ENCODE peak calls at places on chromosomes 5 and 9, in eight cellular contexts. Y, E, O, X, N, Q, K and I are unnamed samples. For H3K4me1, the result is how much of the 10 kb centered on the place peaks cover.

GRCh38 chr9:127698985-127699670 is 7.7 kb upstream of the CFAP157 start:
- DNase-seq in N (no peak), Y (peak), Q (peak), O (peak), E (peak), K (peak), X (peak), I (peak)

GRCh38 chr9:98860871-98861293 is 53.4 kb downstream of the GALNT12 start:
- DNase-seq in N (no peak), E (peak), K (no peak), O (peak), Y (peak), X (peak), Q (peak), I (peak)

GRCh38 chr9:79383096-79383495 is 188.7 kb upstream of the TLE4 start:
- DNase-seq in Y (no peak), Q (no peak), O (no peak), E (no peak), X (no peak), K (no peak), N (no peak), I (no peak)

GRCh38 chr5:131261483-131261882 is 2.4 kb upstream of the CDC42SE2 start:
- DNase-seq in N (no peak), Y (no peak), Q (no peak), E (no peak), K (no peak), O (no peak), X (no peak), I (no peak)

GRCh38 chr5:145360936-145361335 is 474.2 kb downstream of the PRELID2 start:
- DNase-seq in E (no peak), Y (no peak), O (no peak), N (no peak), X (no peak), Q (no peak), K (no peak), I (no peak)

GRCh38 chr9:80550181-80550580 is 978.4 kb downstream of the TLE4 start:
- DNase-seq in X (no peak), K (no peak), E (no peak), O (no peak), Y (no peak), Q (no peak), N (no peak), I (no peak)

GRCh38 chr5:78518365-78519197 is 130.0 kb downstream of the LHFPL2 start:
- DNase-seq in Y (no peak), Q (no peak), X (no peak), O (peak), K (no peak), N (peak), E (no peak), I (peak)

GRCh38 chr5:32083981-32084430 is 90.1 kb downstream of the GOLPH3 start:
- DNase-seq in X (no peak), Y (no peak), N (peak), Q (no peak), O (no peak), E (no peak), K (no peak), I (no peak)

GRCh38 chr5:102536323-102536928 is 37.6 kb upstream of the SLCO6A1 start:
- DNase-seq in E (no peak), K (no peak), Y (no peak), Q (no peak), N (no peak), O (no peak), X (peak), I (no peak)

GRCh38 chr9:36744678-36745077 is 172.0 kb downstream of the MELK start:
- DNase-seq in X (peak), N (no peak), Y (no peak), O (no peak), Q (no peak), E (no peak), K (no peak), I (no peak)

GRCh38 chr9:116151199-116151598 is 2.4 kb upstream of the PAPPA start:
- DNase-seq in Y (no peak), N (no peak), E (no peak), X (no peak), Q (no peak), K (no peak), O (no peak), I (no peak)

GRCh38 chr5:80720181-80720580 is 65.4 kb upstream of the DHFR start:
- DNase-seq in N (no peak), E (no peak), X (no peak), O (no peak), Q (no peak), Y (no peak), K (no peak), I (no peak)

GRCh38 chr5:6745706-6746217 is 32.5 kb downstream of the TENT4A start:
- DNase-seq in Q (no peak), K (no peak), N (peak), Y (no peak), O (peak), E (no peak), X (peak), I (no peak)

GRCh38 chr9:4604678-4605095 is 57.4 kb upstream of the PLPP6 start:
- DNase-seq in Y (no peak), K (peak), Q (peak), E (no peak), N (peak), O (peak), X (peak), I (peak)

GRCh38 chr9:37293664-37294524 is 128.6 kb upstream of the GRHPR start:
- DNase-seq in Y (no peak), X (peak), E (no peak), N (no peak), K (no peak), Q (no peak), O (no peak), I (no peak)

GRCh38 chr9:114592356-114592755 is 4.8 kb downstream of the ATP6V1G1 start:
- DNase-seq in X (no peak), Y (no peak), O (no peak), Q (no peak), K (no peak), E (no peak), N (no peak), I (no peak)

GRCh38 chr5:24750356-24750755 is 105.6 kb upstream of the CDH10 start:
- DNase-seq in K (no peak), N (no peak), X (no peak), O (no peak), Q (no peak), Y (no peak), E (no peak), I (no peak)

GRCh38 chr5:1058988-1059883 is 50.6 kb downstream of the NKD2 start:
- DNase-seq in E (no peak), O (no peak), Q (no peak), N (no peak), Y (no peak), X (peak), K (no peak), I (no peak)

GRCh38 chr9:127825319-127826051 is 22.8 kb downstream of the FPGS start:
- DNase-seq in K (peak), Q (no peak), E (no peak), N (peak), Y (no peak), X (peak), O (peak), I (peak)

GRCh38 chr5:178266581-178266980 is 34.0 kb upstream of the PHYKPL start:
- DNase-seq in K (no peak), O (no peak), N (no peak), X (no peak), E (no peak), Y (no peak), Q (no peak), I (no peak)
- TF ChIP-seq CTCF in K (no peak), O (no peak), N (no peak), X (no peak), E (no peak), Y (no peak), Q (no peak), I (no peak)

DNA sequence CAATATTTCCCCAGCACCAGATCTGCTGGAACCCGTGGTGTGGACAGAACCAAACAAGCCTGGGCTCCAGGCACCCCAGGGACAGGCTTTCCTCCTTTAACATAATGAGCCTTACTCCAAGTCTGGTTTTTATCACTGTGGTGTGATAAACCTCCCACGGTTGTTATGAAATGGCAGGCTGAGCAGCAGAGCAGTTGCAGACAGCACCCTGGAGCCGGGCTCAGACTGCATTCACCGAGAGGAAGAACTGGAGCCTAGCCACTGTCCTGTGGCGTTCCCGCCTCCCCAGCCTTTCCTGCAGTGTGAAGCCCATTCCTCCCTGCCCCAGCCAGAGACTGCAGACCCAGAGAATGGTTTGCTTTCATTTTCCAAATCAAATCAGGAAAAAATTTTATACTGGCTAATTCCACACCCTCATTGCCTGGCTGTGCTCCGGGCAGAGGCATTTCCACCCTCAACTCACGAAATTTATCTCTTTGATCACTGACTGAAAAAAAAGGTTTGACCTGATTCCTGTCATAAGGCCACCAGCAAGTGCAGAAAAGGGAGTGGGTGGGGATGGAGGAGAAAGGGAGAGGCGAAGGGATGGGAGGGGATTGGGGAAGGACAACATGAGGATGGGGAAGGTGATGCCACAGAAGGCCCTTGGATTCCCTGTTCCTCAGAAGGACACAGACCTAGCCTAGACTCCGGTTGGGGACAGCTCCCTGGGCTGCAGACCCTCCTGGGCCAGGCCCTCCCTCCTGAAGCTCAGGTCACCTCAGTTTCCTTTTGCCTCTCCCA is 18.9 kb downstream of the IPPK start:
- DNase-seq in N (no peak), X (peak), K (no peak), O (no peak), Q (peak), E (peak), Y (no peak), I (no peak)
- TF ChIP-seq EP300 in N (no peak), X (no peak), K (no peak), O (no peak), Q (no peak), E (no peak), Y (no peak), I (no peak)

DNA sequence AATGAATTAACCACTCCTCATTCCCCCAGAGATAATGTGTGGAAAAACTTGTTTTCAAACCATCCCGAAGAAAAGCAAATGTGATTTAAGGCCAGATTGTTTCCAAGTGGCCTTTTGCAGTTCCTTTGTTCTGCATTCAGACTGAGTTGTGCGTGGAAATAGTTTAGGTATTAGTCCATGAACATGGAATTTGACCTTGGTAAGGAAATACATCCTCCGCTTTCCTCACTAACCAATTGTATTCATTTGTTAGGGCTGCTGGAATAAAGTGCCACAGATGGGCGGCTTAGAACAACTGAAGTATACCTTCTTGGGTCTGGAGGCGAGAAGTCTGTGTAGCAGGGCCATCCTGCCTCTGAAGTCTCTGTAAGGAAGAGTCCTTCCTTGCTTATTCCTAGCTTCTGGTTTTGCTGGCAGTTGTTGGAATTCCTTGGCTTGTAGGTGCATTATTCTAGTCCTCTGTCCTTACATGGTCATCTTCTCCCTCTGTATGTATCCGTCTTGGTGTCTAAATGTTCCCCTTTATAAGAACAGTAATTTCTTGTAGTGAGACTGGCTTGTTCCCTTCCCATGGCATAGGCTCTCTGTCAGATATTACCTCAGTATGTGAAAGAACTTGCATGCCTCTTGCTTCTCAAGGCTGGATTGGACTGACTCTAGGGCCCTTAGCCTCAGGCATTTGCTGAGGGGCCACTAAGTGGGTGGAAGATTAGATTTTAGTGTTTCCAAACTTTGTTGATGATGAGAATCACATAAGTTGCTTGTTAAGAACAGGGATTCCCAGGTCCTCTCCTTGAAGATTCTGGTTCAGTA is 53.9 kb downstream of the RAI14 start:
- DNase-seq in O (no peak), E (no peak), Q (no peak), N (peak), Y (no peak), K (no peak), X (no peak), I (no peak)
- H3K4me1 ChIP-seq in O (under half), E (under half), Q (under half), N (under half), Y (under half), K (under half), X (under half), I (under half)

GRCh38 chr5:109688999-109689739 is 558 bp upstream of the MAN2A1 start:
- DNase-seq in K (peak), Q (peak), Y (peak), O (peak), X (peak), E (peak), N (peak), I (peak)
- TF ChIP-seq CTCF in K (no peak), Q (no peak), Y (peak), O (no peak), X (no peak), E (no peak), N (no peak), I (no peak)